ENCODE peak calls at places on chromosomes 1 and 21, in four cellular contexts. L, M, Y and P are unnamed samples.

GRCh38 chr1:17244826-17245740 is 3.8 kb upstream of the PADI3 start:
- DNase-seq in Y (no peak), L (no peak), M (no peak), P (no peak)

GRCh38 chr21:21028275-21028814 is 30.1 kb downstream of the NCAM2 start:
- DNase-seq in L (no peak), Y (peak), M (no peak), P (no peak)

GRCh38 chr1:198657550-198658064 is 18.8 kb downstream of the PTPRC start:
- DNase-seq in M (no peak), Y (peak), L (no peak), P (no peak)

GRCh38 chr1:16093611-16094010 is 20.2 kb upstream of the FAM131C start:
- DNase-seq in L (no peak), M (no peak), Y (no peak), P (no peak)

GRCh38 chr1:7386226-7387052 is 384.7 kb upstream of the VAMP3 start:
- DNase-seq in Y (no peak), L (peak), M (peak), P (no peak)

GRCh38 chr1:99207216-99207615 is 57.1 kb upstream of the PLPPR4 start:
- DNase-seq in Y (no peak), M (no peak), L (no peak), P (no peak)

GRCh38 chr21:25054689-25055088 is 552.6 kb downstream of the MRPL39 start:
- DNase-seq in Y (no peak), L (no peak), M (no peak), P (no peak)

GRCh38 chr1:155929057-155929456 is 5.2 kb downstream of the KHDC4 start:
- DNase-seq in M (no peak), Y (no peak), L (no peak), P (no peak)

GRCh38 chr1:178491721-178492120 is 5.0 kb downstream of the CLEC20A start:
- DNase-seq in L (no peak), Y (no peak), M (no peak), P (no peak)

GRCh38 chr1:204128964-204129896 is 22.6 kb downstream of the ETNK2 start:
- DNase-seq in L (peak), M (peak), Y (peak), P (peak)

GRCh38 chr21:42543106-42543847 is 29.6 kb downstream of the SLC37A1 start:
- DNase-seq in L (no peak), M (peak), Y (no peak), P (no peak)

GRCh38 chr1:227357229-227358078 is 39.2 kb upstream of the CDC42BPA start:
- DNase-seq in L (peak), Y (no peak), M (peak), P (no peak)

GRCh38 chr1:215475719-215476525 is 91.2 kb upstream of the KCTD3 start:
- DNase-seq in L (no peak), Y (no peak), M (no peak), P (no peak)

GRCh38 chr1:19758227-19758830 is 41.4 kb downstream of the TMCO4 start:
- DNase-seq in Y (no peak), M (no peak), L (no peak), P (no peak)

GRCh38 chr1:63662846-63663245 is 69.6 kb downstream of the PGM1 start:
- DNase-seq in L (peak), Y (no peak), M (no peak), P (no peak)

GRCh38 chr1:231410041-231410591 is 12.0 kb downstream of the EGLN1 start:
- DNase-seq in L (no peak), Y (no peak), M (no peak), P (no peak)

GRCh38 chr1:71638081-71638766 is 557.4 kb upstream of the ZRANB2 start:
- DNase-seq in M (no peak), L (no peak), Y (no peak), P (no peak)